ENCODE peak calls at places on chromosomes 1 and 21, in nine cellular contexts. One of them, this sample, is unnamed.

GRCh38 chr1:158943059-158943458 is 11.7 kb downstream of the PYHIN1 start:
- DNase-seq in coronary artery: no peak
- DNase-seq in CD4-positive, alpha-beta memory T cell: no peak
- DNase-seq in heart left ventricle: no peak
- DNase-seq in cardiac muscle cell: no peak
- DNase-seq in body of pancreas: no peak
- DNase-seq in H9: no peak
- DNase-seq in stomach: no peak
- DNase-seq in SJSA1: no peak
- DNase-seq in this sample: no peak

GRCh38 chr1:173095632-173096031 is 44.9 kb upstream of the TNFSF18 start:
- DNase-seq in H9: no peak
- DNase-seq in body of pancreas: no peak
- DNase-seq in coronary artery: no peak
- DNase-seq in SJSA1: peak
- DNase-seq in heart left ventricle: no peak
- DNase-seq in CD4-positive, alpha-beta memory T cell: no peak
- DNase-seq in cardiac muscle cell: no peak
- DNase-seq in stomach: no peak
- DNase-seq in this sample: no peak

GRCh38 chr1:168085401-168085872 is 51.3 kb downstream of the GPR161 start:
- DNase-seq in heart left ventricle: peak
- DNase-seq in body of pancreas: peak
- DNase-seq in H9: no peak
- DNase-seq in stomach: no peak
- DNase-seq in coronary artery: peak
- DNase-seq in cardiac muscle cell: no peak
- DNase-seq in CD4-positive, alpha-beta memory T cell: no peak
- DNase-seq in SJSA1: no peak
- DNase-seq in this sample: no peak

GRCh38 chr1:53736290-53736689 is 2.7 kb downstream of the GLIS1 start:
- DNase-seq in cardiac muscle cell: no peak
- DNase-seq in stomach: no peak
- DNase-seq in coronary artery: no peak
- DNase-seq in body of pancreas: no peak
- DNase-seq in CD4-positive, alpha-beta memory T cell: no peak
- DNase-seq in heart left ventricle: no peak
- DNase-seq in SJSA1: no peak
- DNase-seq in H9: no peak
- DNase-seq in this sample: no peak

GRCh38 chr1:32859915-32860314 is 10.8 kb downstream of the FNDC5 start:
- DNase-seq in cardiac muscle cell: no peak
- DNase-seq in H9: no peak
- DNase-seq in SJSA1: no peak
- DNase-seq in body of pancreas: no peak
- DNase-seq in stomach: no peak
- DNase-seq in CD4-positive, alpha-beta memory T cell: no peak
- DNase-seq in coronary artery: no peak
- DNase-seq in heart left ventricle: no peak
- DNase-seq in this sample: no peak

GRCh38 chr1:160326393-160326792 is 16.7 kb downstream of the COPA start:
- DNase-seq in H9: no peak
- DNase-seq in CD4-positive, alpha-beta memory T cell: no peak
- DNase-seq in coronary artery: no peak
- DNase-seq in SJSA1: no peak
- DNase-seq in body of pancreas: no peak
- DNase-seq in cardiac muscle cell: no peak
- DNase-seq in stomach: no peak
- DNase-seq in heart left ventricle: no peak
- DNase-seq in this sample: no peak

GRCh38 chr1:170927955-170928850 is 7.1 kb upstream of the MROH9 start:
- DNase-seq in coronary artery: no peak
- DNase-seq in SJSA1: no peak
- DNase-seq in heart left ventricle: no peak
- DNase-seq in CD4-positive, alpha-beta memory T cell: no peak
- DNase-seq in cardiac muscle cell: no peak
- DNase-seq in body of pancreas: no peak
- DNase-seq in stomach: no peak
- DNase-seq in H9: no peak
- DNase-seq in this sample: no peak

GRCh38 chr21:36310016-36310415 is 10.0 kb upstream of the MORC3 start:
- DNase-seq in SJSA1: no peak
- DNase-seq in coronary artery: no peak
- DNase-seq in heart left ventricle: no peak
- DNase-seq in body of pancreas: no peak
- DNase-seq in CD4-positive, alpha-beta memory T cell: no peak
- DNase-seq in stomach: no peak
- DNase-seq in H9: no peak
- DNase-seq in cardiac muscle cell: no peak
- DNase-seq in this sample: no peak

GRCh38 chr1:44260792-44261474 is 47.7 kb downstream of the DMAP1 start:
- DNase-seq in CD4-positive, alpha-beta memory T cell: no peak
- DNase-seq in heart left ventricle: no peak
- DNase-seq in body of pancreas: no peak
- DNase-seq in stomach: no peak
- DNase-seq in cardiac muscle cell: no peak
- DNase-seq in H9: no peak
- DNase-seq in SJSA1: no peak
- DNase-seq in coronary artery: no peak
- DNase-seq in this sample: no peak

GRCh38 chr21:31623664-31624063 is 35.8 kb upstream of the SOD1 start:
- DNase-seq in H9: no peak
- DNase-seq in heart left ventricle: no peak
- DNase-seq in cardiac muscle cell: no peak
- DNase-seq in stomach: no peak
- DNase-seq in CD4-positive, alpha-beta memory T cell: no peak
- DNase-seq in body of pancreas: no peak
- DNase-seq in SJSA1: no peak
- DNase-seq in coronary artery: no peak
- DNase-seq in this sample: no peak

GRCh38 chr1:159188375-159188788 is 16.3 kb upstream of the ACKR1 start:
- DNase-seq in heart left ventricle: peak
- DNase-seq in H9: peak
- DNase-seq in SJSA1: no peak
- DNase-seq in coronary artery: no peak
- DNase-seq in stomach: peak
- DNase-seq in CD4-positive, alpha-beta memory T cell: no peak
- DNase-seq in body of pancreas: peak
- DNase-seq in cardiac muscle cell: peak
- DNase-seq in this sample: no peak

GRCh38 chr1:220892086-220892376 is 12.8 kb downstream of the HLX start:
- DNase-seq in H9: no peak
- DNase-seq in SJSA1: no peak
- DNase-seq in cardiac muscle cell: no peak
- DNase-seq in stomach: no peak
- DNase-seq in body of pancreas: no peak
- DNase-seq in heart left ventricle: no peak
- DNase-seq in coronary artery: no peak
- DNase-seq in CD4-positive, alpha-beta memory T cell: no peak
- DNase-seq in this sample: no peak

GRCh38 chr1:118104956-118105355 is 80.1 kb downstream of the SPAG17 start:
- DNase-seq in heart left ventricle: no peak
- DNase-seq in SJSA1: no peak
- DNase-seq in coronary artery: no peak
- DNase-seq in cardiac muscle cell: no peak
- DNase-seq in body of pancreas: no peak
- DNase-seq in H9: no peak
- DNase-seq in stomach: no peak
- DNase-seq in CD4-positive, alpha-beta memory T cell: no peak
- DNase-seq in this sample: no peak

GRCh38 chr1:10710489-10710888 is 86.0 kb downstream of the CASZ1 start:
- DNase-seq in stomach: no peak
- DNase-seq in coronary artery: no peak
- DNase-seq in body of pancreas: no peak
- DNase-seq in heart left ventricle: no peak
- DNase-seq in H9: no peak
- DNase-seq in cardiac muscle cell: no peak
- DNase-seq in CD4-positive, alpha-beta memory T cell: no peak
- DNase-seq in SJSA1: no peak
- DNase-seq in this sample: no peak

GRCh38 chr21:34846214-34846575 is 177.4 kb downstream of the CLIC6 start:
- DNase-seq in coronary artery: no peak
- DNase-seq in body of pancreas: no peak
- DNase-seq in heart left ventricle: no peak
- DNase-seq in CD4-positive, alpha-beta memory T cell: no peak
- DNase-seq in stomach: no peak
- DNase-seq in SJSA1: no peak
- DNase-seq in cardiac muscle cell: no peak
- DNase-seq in H9: no peak
- DNase-seq in this sample: no peak

GRCh38 chr21:34852438-34852837 is 183.6 kb downstream of the CLIC6 start:
- DNase-seq in stomach: no peak
- DNase-seq in heart left ventricle: no peak
- DNase-seq in body of pancreas: no peak
- DNase-seq in SJSA1: no peak
- DNase-seq in cardiac muscle cell: no peak
- DNase-seq in coronary artery: no peak
- DNase-seq in H9: no peak
- DNase-seq in CD4-positive, alpha-beta memory T cell: no peak
- DNase-seq in this sample: no peak

GRCh38 chr21:34846601-34847112 is 177.9 kb downstream of the CLIC6 start:
- DNase-seq in H9: no peak
- DNase-seq in CD4-positive, alpha-beta memory T cell: no peak
- DNase-seq in SJSA1: peak
- DNase-seq in stomach: no peak
- DNase-seq in coronary artery: no peak
- DNase-seq in body of pancreas: no peak
- DNase-seq in heart left ventricle: no peak
- DNase-seq in cardiac muscle cell: peak
- DNase-seq in this sample: no peak

GRCh38 chr21:34845521-34846213 is 176.9 kb downstream of the CLIC6 start:
- DNase-seq in stomach: peak
- DNase-seq in CD4-positive, alpha-beta memory T cell: peak
- DNase-seq in body of pancreas: no peak
- DNase-seq in SJSA1: no peak
- DNase-seq in cardiac muscle cell: no peak
- DNase-seq in heart left ventricle: no peak
- DNase-seq in coronary artery: no peak
- DNase-seq in H9: no peak
- DNase-seq in this sample: no peak

DNA sequence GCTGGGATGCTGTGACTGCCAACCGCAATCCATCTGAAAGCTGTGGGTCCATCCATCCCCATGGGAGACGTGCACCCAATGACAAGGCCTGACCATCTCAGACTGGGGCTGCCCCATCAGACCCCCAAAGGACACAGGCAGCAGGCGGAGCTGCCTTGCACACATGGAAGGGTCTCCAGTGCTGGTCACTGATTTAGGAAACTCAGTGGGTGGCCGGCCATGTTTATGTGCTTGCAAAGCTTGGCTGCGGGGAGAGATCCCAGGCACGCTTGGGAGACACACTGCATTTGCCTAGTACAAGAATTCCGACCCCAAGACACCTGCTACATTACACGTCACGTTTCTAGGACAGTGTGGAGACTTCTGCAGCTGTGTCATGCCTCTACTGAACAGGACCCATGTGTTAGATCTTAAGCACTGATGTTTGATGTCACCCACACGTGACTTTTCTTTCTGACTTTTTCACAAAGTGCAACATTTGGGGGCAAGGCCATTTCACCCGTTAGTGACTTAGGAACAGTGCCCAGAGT is 181.4 kb downstream of the CLIC6 start:
- DNase-seq in cardiac muscle cell: no peak
- DNase-seq in CD4-positive, alpha-beta memory T cell: no peak
- DNase-seq in H9: no peak
- DNase-seq in stomach: no peak
- DNase-seq in body of pancreas: no peak
- DNase-seq in coronary artery: no peak
- DNase-seq in heart left ventricle: no peak
- DNase-seq in SJSA1: no peak
- DNase-seq in this sample: no peak
- H3K27ac ChIP-seq in cardiac muscle cell: no peak
- H3K27ac ChIP-seq in CD4-positive, alpha-beta memory T cell: no peak
- H3K27ac ChIP-seq in H9: no peak
- H3K27ac ChIP-seq in stomach: no peak
- H3K27ac ChIP-seq in body of pancreas: no peak
- H3K27ac ChIP-seq in coronary artery: no peak
- H3K27ac ChIP-seq in heart left ventricle: no peak
- H3K27ac ChIP-seq in SJSA1: no peak
- H3K27ac ChIP-seq in this sample: no peak

GRCh38 chr1:92515796-92516201 is 29.1 kb upstream of the GFI1 start:
- DNase-seq in stomach: no peak
- DNase-seq in body of pancreas: no peak
- DNase-seq in SJSA1: no peak
- DNase-seq in heart left ventricle: no peak
- DNase-seq in cardiac muscle cell: no peak
- DNase-seq in H9: no peak
- DNase-seq in coronary artery: no peak
- DNase-seq in CD4-positive, alpha-beta memory T cell: no peak
- DNase-seq in this sample: no peak
- H3K27ac ChIP-seq in stomach: no peak
- H3K27ac ChIP-seq in body of pancreas: no peak
- H3K27ac ChIP-seq in SJSA1: no peak
- H3K27ac ChIP-seq in heart left ventricle: no peak
- H3K27ac ChIP-seq in cardiac muscle cell: no peak
- H3K27ac ChIP-seq in H9: no peak
- H3K27ac ChIP-seq in coronary artery: no peak
- H3K27ac ChIP-seq in CD4-positive, alpha-beta memory T cell: no peak
- H3K27ac ChIP-seq in this sample: no peak

DNA sequence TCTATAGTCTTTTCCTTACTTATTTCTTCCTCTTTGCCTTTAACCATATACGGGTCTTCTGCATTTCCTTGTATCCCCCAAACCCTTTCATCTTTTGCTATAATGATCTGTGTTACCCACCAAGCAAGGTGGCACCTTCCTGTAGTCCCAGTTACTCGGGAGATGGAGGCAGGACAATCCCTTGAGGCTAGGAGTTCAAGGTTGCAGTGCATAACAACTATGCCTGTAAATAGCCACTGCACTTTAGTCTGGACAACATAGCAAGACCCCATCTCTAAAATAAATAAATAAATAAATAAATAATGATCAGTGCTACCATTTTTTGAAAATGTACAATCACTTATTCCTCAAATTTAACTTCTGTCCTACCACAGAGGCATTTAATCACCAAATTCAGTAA is 11.5 kb downstream of the DR1 start:
- DNase-seq in heart left ventricle: no peak
- DNase-seq in body of pancreas: no peak
- DNase-seq in coronary artery: no peak
- DNase-seq in stomach: no peak
- DNase-seq in SJSA1: no peak
- DNase-seq in CD4-positive, alpha-beta memory T cell: no peak
- DNase-seq in cardiac muscle cell: no peak
- DNase-seq in H9: no peak
- DNase-seq in this sample: no peak
- H3K27ac ChIP-seq in heart left ventricle: no peak
- H3K27ac ChIP-seq in body of pancreas: no peak
- H3K27ac ChIP-seq in coronary artery: no peak
- H3K27ac ChIP-seq in stomach: no peak
- H3K27ac ChIP-seq in SJSA1: no peak
- H3K27ac ChIP-seq in CD4-positive, alpha-beta memory T cell: no peak
- H3K27ac ChIP-seq in cardiac muscle cell: no peak
- H3K27ac ChIP-seq in H9: no peak
- H3K27ac ChIP-seq in this sample: no peak

DNA sequence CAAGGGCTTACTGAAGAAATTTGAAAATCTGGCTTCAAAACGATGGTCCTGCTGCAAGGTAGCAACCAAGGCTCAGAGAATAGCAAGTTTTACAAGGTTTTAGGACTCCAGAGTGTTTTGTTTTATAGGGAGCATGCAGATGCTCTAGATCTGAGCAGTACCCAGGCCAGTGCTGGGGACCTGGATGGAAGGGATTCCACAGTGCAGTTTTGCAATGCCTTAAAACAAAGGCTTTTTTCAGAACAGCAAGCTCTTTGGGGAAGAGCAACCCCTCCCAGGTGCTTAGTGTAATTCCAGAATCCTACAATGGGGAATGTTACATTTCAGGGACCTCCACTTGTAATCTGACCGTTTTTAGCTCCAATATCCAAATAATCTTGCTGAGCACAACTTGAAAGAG is 6.7 kb downstream of the ROR1 start:
- DNase-seq in SJSA1: no peak
- DNase-seq in coronary artery: no peak
- DNase-seq in body of pancreas: no peak
- DNase-seq in CD4-positive, alpha-beta memory T cell: no peak
- DNase-seq in cardiac muscle cell: no peak
- DNase-seq in heart left ventricle: no peak
- DNase-seq in stomach: no peak
- DNase-seq in H9: no peak
- DNase-seq in this sample: no peak
- H3K27ac ChIP-seq in SJSA1: no peak
- H3K27ac ChIP-seq in coronary artery: no peak
- H3K27ac ChIP-seq in body of pancreas: no peak
- H3K27ac ChIP-seq in CD4-positive, alpha-beta memory T cell: no peak
- H3K27ac ChIP-seq in cardiac muscle cell: no peak
- H3K27ac ChIP-seq in heart left ventricle: no peak
- H3K27ac ChIP-seq in stomach: no peak
- H3K27ac ChIP-seq in H9: peak
- H3K27ac ChIP-seq in this sample: no peak

This sample was measured in naive thymus-derived CD4-positive, alpha-beta T cell.